ENCODE peak calls at places on chromosomes 4 and X, in eight cellular contexts. L, N, F, M, V, C, E and Z are unnamed samples. For H3K4me1 and H3K9me3, the result is how much of the 10 kb centered on the place peaks cover.

GRCh38 chr4:99723555-99724450 is 66.2 kb upstream of the C4orf54 start:
- DNase-seq in C (no peak), N (peak), F (no peak), M (peak), V (peak), E (peak), L (peak), Z (no peak)

GRCh38 chr4:59247032-59247431 is 1953.1 kb upstream of the ADGRL3 start:
- DNase-seq in M (no peak), V (no peak), C (peak), N (no peak), F (no peak), L (peak), E (no peak), Z (no peak)

GRCh38 chr4:18917689-18918088 is 896.1 kb upstream of the LCORL start:
- DNase-seq in E (peak), C (no peak), M (no peak), L (peak), F (no peak), V (no peak), N (no peak), Z (no peak)

GRCh38 chr4:16206301-16206700 is 20.0 kb downstream of the TAPT1 start:
- DNase-seq in M (no peak), V (no peak), C (no peak), F (no peak), L (no peak), N (no peak), E (no peak), Z (no peak)

GRCh38 chr4:153634737-153635353 is 49.2 kb upstream of the TLR2 start:
- DNase-seq in F (no peak), V (no peak), E (peak), C (peak), M (no peak), L (peak), N (no peak), Z (no peak)

GRCh38 chrX:41863343-41864203 is 59.8 kb downstream of the CASK start:
- DNase-seq in L (peak), V (no peak), M (no peak), E (no peak), C (no peak), N (no peak), F (no peak), Z (no peak)

GRCh38 chr4:186699298-186699697 is 24.4 kb downstream of the FAT1 start:
- DNase-seq in C (peak), V (no peak), M (no peak), F (no peak), L (peak), E (peak), N (no peak), Z (no peak)

GRCh38 chr4:176443646-176444409 is 124.1 kb downstream of the SPCS3 start:
- DNase-seq in L (peak), V (no peak), N (no peak), F (no peak), M (no peak), E (peak), C (no peak), Z (no peak)

GRCh38 chr4:1408418-1408817 is 2.2 kb upstream of the NKX1-1 start:
- DNase-seq in F (no peak), M (peak), E (no peak), L (no peak), V (peak), C (no peak), N (no peak), Z (no peak)

GRCh38 chrX:140713174-140713539 is 3.6 kb downstream of the LINC00632 start:
- DNase-seq in E (no peak), M (no peak), N (no peak), V (no peak), F (no peak), C (no peak), L (no peak), Z (no peak)

GRCh38 chr4:60249784-60250183 is 950.3 kb upstream of the ADGRL3 start:
- DNase-seq in V (no peak), N (no peak), E (no peak), C (no peak), M (no peak), L (no peak), F (no peak), Z (no peak)

GRCh38 chr4:142440093-142440492 is 406.0 kb downstream of the INPP4B start:
- DNase-seq in E (peak), L (no peak), F (no peak), M (no peak), V (no peak), C (no peak), N (no peak), Z (no peak)

GRCh38 chr4:122830392-122831095 is 3.9 kb downstream of the FGF2 start:
- DNase-seq in C (no peak), V (peak), L (no peak), M (no peak), E (peak), F (no peak), N (no peak), Z (no peak)
- H3K4me1 ChIP-seq in C (under half), V (half or more), L (under half), M (under half), E (under half), F (under half), N (under half), Z (under half)

GRCh38 chr4:41644915-41645295 is 103.6 kb downstream of the PHOX2B start:
- DNase-seq in E (no peak), V (no peak), L (no peak), N (no peak), F (no peak), M (no peak), C (no peak), Z (no peak)

GRCh38 chr4:41645716-41646115 is 102.8 kb downstream of the PHOX2B start:
- DNase-seq in L (no peak), F (no peak), C (no peak), V (no peak), N (no peak), M (no peak), E (no peak), Z (no peak)

GRCh38 chr4:41647368-41647767 is 101.2 kb downstream of the PHOX2B start:
- DNase-seq in F (no peak), C (no peak), M (no peak), N (no peak), L (no peak), V (no peak), E (no peak), Z (no peak)

GRCh38 chr4:41646862-41647261 is 101.7 kb downstream of the PHOX2B start:
- DNase-seq in L (no peak), C (no peak), F (no peak), M (no peak), V (no peak), N (no peak), E (no peak), Z (no peak)

GRCh38 chr4:41644288-41644914 is 104.1 kb downstream of the PHOX2B start:
- DNase-seq in E (peak), C (peak), N (peak), L (no peak), F (no peak), V (peak), M (peak), Z (peak)
- H3K4me3 ChIP-seq in E (no peak), C (no peak), N (peak), L (no peak), F (no peak), V (peak), M (no peak), Z (peak)

DNA sequence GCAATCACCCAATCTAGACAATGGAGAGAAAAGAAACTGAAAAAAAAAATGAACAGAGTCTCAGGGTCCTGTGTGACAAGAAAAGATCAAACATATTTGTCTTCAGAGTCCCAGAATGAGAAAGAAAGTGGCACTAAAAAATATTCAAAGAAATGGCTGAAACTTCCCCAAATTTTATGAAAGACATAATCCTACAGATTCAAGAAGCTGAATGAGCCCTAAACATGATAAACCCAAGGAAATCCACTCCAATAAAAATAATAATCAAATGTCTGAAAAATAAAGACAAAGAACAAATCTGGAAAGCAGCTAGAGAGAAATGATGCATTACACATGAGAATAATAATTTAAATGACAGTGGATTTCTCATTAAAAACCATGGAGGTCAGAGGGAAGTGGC is 130.3 kb upstream of the CITED1 start:
- DNase-seq in L (no peak), E (no peak), C (no peak), F (no peak), N (no peak), M (no peak), V (no peak), Z (no peak)
- H3K9me3 ChIP-seq in L (under half), E (under half), C (under half), F (under half), N (under half), M (under half), V (under half), Z (under half)

DNA sequence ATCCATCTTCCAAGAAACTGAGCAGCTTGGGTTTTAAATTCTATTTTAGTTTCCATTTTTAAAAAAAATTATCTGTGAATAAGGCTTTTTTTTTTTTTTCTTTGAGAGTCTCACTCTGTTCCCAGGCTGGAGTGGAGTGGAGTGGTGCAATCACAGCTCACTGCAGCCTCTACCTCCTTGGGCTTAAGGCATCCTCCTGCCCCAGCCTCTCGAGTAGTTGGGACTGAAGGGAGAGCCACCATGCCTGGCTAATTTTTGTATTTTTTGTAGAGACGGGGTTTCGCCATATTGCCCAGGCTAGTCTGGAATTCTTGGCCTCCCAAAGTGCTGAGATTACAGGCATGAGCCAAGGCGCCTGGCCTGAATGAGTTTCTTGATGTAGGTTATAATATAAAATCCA is 1.4 kb downstream of the ENOPH1 start:
- DNase-seq in L (no peak), V (no peak), E (no peak), F (no peak), N (no peak), M (no peak), C (no peak), Z (no peak)
- H3K4me1 ChIP-seq in L (under half), V (under half), E (under half), F (under half), N (under half), M (under half), C (under half), Z (under half)

GRCh38 chr4:113050837-113051236 is 1.4 kb downstream of the ANK2 start:
- DNase-seq in L (no peak), V (no peak), E (no peak), F (no peak), N (no peak), M (no peak), C (no peak), Z (no peak)

GRCh38 chr4:113050361-113050760 is 908 bp downstream of the ANK2 start:
- DNase-seq in C (no peak), V (no peak), F (no peak), M (no peak), L (no peak), E (no peak), N (no peak), Z (no peak)

GRCh38 chr4:113053883-113054282 is 4.4 kb downstream of the ANK2 start:
- DNase-seq in E (no peak), L (no peak), F (no peak), C (no peak), V (no peak), M (no peak), N (no peak), Z (no peak)

GRCh38 chr4:113051361-113051760 is 1.9 kb downstream of the ANK2 start:
- DNase-seq in N (no peak), F (no peak), E (no peak), M (no peak), L (no peak), V (no peak), C (no peak), Z (no peak)

GRCh38 chr4:113052379-113052951 is 3.0 kb downstream of the ANK2 start:
- DNase-seq in E (peak), C (no peak), M (no peak), N (no peak), V (no peak), F (no peak), L (peak), Z (no peak)
- H3K4me3 ChIP-seq in E (no peak), C (no peak), M (no peak), N (no peak), V (peak), F (no peak), L (no peak), Z (no peak)

GRCh38 chr4:253936-254756 is 51.1 kb downstream of the ZNF732 start:
- DNase-seq in N (no peak), L (no peak), V (no peak), M (no peak), C (no peak), E (no peak), F (no peak), Z (no peak)
- H3K9me3 ChIP-seq in N (under half), L (under half), V (under half), M (half or more), C (under half), E (under half), F (under half), Z (under half)